ENCODE peak calls at places on chromosome 1, in four cellular contexts. L, I, G and Y are unnamed samples.

GRCh38 chr1:3529099-3529729 is 74.7 kb downstream of the ARHGEF16 start:
- DNase-seq in L (no peak), I (no peak), G (no peak), Y (no peak)

GRCh38 chr1:91885716-91886506 is at the start of gene TGFBR3:
- DNase-seq in L (peak), I (peak), G (peak), Y (peak)

GRCh38 chr1:210222288-210223006 is 10.1 kb upstream of the SERTAD4 start:
- DNase-seq in L (no peak), I (peak), G (no peak), Y (peak)

GRCh38 chr1:114002492-114003290 is 23.4 kb downstream of the OLFML3 start:
- DNase-seq in L (no peak), I (peak), G (no peak), Y (no peak)

GRCh38 chr1:5742801-5743200 is 249.4 kb downstream of the NPHP4 start:
- DNase-seq in L (no peak), I (no peak), G (no peak), Y (no peak)

GRCh38 chr1:154943649-154944421 is 7.3 kb upstream of the PMVK start:
- DNase-seq in L (peak), I (peak), G (peak), Y (peak)

GRCh38 chr1:218209351-218209861 is 75.7 kb upstream of the RRP15 start:
- DNase-seq in L (peak), I (no peak), G (no peak), Y (no peak)

GRCh38 chr1:108038837-108039236 is 73.9 kb upstream of the VAV3 start:
- DNase-seq in L (no peak), I (no peak), G (no peak), Y (no peak)

GRCh38 chr1:85453640-85454194 is 11.2 kb downstream of the DDAH1 start:
- DNase-seq in L (no peak), I (no peak), G (no peak), Y (no peak)

GRCh38 chr1:109784551-109785252 is 21.0 kb upstream of the EPS8L3 start:
- DNase-seq in L (no peak), I (no peak), G (no peak), Y (no peak)

GRCh38 chr1:241611063-241611462 is 29.1 kb downstream of the CHML start:
- DNase-seq in L (peak), I (peak), G (peak), Y (no peak)

GRCh38 chr1:109239047-109239579 is 10.2 kb upstream of the CELSR2 start:
- DNase-seq in L (no peak), I (no peak), G (no peak), Y (no peak)

GRCh38 chr1:93518516-93518915 is 70.6 kb downstream of the FNBP1L start:
- DNase-seq in L (no peak), I (no peak), G (no peak), Y (no peak)

GRCh38 chr1:185409763-185410528 is 92.9 kb upstream of the IVNS1ABP start:
- DNase-seq in L (peak), I (no peak), G (no peak), Y (no peak)

GRCh38 chr1:204102029-204102611 is 29.2 kb downstream of the SOX13 start:
- DNase-seq in L (no peak), I (no peak), G (no peak), Y (no peak)

GRCh38 chr1:6577831-6578525 is 1.8 kb upstream of the ZBTB48 start:
- DNase-seq in L (no peak), I (no peak), G (no peak), Y (no peak)

GRCh38 chr1:175338447-175339135 is 146.0 kb upstream of the KIAA0040 start:
- DNase-seq in L (no peak), I (peak), G (peak), Y (peak)

GRCh38 chr1:72567511-72567910 is 285.2 kb upstream of the NEGR1 start:
- DNase-seq in L (peak), I (no peak), G (peak), Y (no peak)

GRCh38 chr1:90402893-90403849 is 313.9 kb downstream of the BARHL2 start:
- DNase-seq in L (peak), I (peak), G (no peak), Y (peak)

GRCh38 chr1:188128761-188129160 is 1300.0 kb downstream of the PLA2G4A start:
- DNase-seq in L (peak), I (peak), G (peak), Y (no peak)

GRCh38 chr1:116910379-116911165 is 856 bp downstream of the PTGFRN start:
- DNase-seq in L (no peak), I (peak), G (no peak), Y (peak)

GRCh38 chr1:38138498-38139233 is 92.1 kb upstream of the POU3F1 start:
- DNase-seq in L (peak), I (peak), G (no peak), Y (peak)

GRCh38 chr1:35555601-35556477 is 1.4 kb downstream of the KIAA0319L start:
- DNase-seq in L (peak), I (no peak), G (no peak), Y (no peak)
- H3K9ac ChIP-seq in L (no peak), I (peak), G (peak), Y (peak)

GRCh38 chr1:43797926-43798325 is 90.6 kb downstream of the ST3GAL3 start:
- DNase-seq in L (no peak), I (no peak), G (no peak), Y (no peak)

GRCh38 chr1:43801203-43801602 is 93.9 kb downstream of the ST3GAL3 start:
- DNase-seq in L (no peak), I (no peak), G (no peak), Y (no peak)

GRCh38 chr1:43800801-43801200 is 93.5 kb downstream of the ST3GAL3 start:
- DNase-seq in L (no peak), I (no peak), G (no peak), Y (no peak)

GRCh38 chr1:43802356-43802755 is 95.0 kb downstream of the ST3GAL3 start:
- DNase-seq in L (no peak), I (no peak), G (no peak), Y (no peak)

DNA sequence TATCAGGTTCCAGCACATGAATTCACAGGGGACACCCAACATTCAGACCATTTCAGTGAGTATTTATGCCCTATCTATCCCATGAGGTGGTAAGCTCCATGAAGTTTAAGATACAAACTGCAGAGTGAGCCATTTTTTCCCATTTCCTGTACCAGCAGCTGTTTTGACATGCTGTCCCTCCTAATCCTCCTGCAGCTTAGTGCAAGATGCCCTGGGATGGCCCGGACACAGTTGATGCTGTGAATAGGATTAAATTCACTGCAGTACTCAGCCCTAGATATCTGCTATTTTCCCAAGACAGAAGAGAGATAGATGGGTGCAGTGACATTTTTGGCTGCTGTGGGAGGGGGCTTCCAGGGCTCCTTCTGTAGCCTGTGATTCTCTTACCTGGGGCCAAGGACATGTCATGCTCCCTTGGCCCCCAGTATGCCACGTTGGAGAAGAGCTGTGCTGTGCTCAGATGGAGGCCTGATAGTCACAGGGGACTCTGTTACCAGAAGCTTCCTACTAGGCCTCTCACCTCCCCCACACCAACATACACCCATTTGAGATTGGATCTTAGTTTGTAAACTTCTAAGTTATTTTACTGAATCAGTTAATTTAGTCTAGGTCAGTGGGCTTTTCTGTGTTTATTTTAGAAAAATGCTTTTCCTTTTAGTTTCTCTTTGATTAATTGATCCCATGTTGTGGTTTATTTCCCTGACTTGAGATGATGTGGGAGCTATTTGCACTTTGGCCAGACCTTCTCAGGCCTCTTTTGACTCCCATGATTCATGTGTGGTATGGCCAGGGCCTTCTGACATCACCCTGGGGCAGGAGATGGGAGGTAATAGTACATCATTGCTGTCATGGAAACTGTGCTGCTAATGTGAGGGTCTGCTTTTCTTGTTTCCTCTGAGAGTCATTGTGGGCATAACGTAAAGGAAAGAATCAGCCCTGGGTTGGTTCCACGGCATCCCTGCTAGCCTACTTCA is 92.6 kb downstream of the ST3GAL3 start:
- DNase-seq in L (peak), I (no peak), G (no peak), Y (no peak)
- H3K9ac ChIP-seq in L (no peak), I (no peak), G (no peak), Y (no peak)

DNA sequence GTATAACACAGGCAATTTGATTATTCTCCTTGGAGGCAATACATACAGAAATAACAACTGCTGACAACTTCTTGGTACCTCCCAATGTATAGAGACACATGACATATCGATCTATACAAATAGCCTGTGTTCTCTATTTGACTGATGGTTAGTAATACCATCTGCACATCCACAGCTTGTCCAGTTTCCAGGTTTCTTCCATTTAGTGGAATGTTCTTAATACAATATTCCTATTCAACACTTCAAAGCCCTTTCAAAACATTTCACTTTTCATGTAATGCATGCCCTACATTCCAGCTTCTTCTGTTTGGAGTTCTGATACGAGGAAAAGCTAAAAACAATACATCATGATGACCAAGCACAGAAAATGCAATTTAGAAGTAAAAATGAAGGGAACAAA is 37.0 kb upstream of the GORAB start:
- DNase-seq in L (peak), I (no peak), G (no peak), Y (no peak)
- H3K9ac ChIP-seq in L (no peak), I (no peak), G (no peak), Y (no peak)

DNA sequence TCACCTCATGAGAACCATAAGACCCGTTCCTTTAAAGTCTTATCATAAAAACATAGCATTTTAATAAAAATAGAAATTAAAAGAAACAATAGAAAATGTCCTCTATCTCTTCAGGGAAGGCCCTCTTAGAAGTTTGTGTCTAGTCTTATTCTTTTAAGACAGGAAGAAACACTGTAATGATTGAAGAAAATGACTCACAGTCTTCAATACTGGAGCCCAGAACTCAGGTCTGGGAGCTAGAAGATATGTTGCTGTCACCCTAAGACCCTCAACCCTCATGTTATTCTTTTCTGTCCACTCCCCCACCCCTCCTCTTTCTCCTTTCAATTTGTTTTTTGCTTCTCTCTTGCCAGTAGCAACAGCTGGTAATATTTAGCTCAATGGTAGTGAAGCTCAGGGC is 12.1 kb downstream of the DUSP10 start:
- DNase-seq in L (peak), I (no peak), G (no peak), Y (no peak)
- H3K9ac ChIP-seq in L (no peak), I (no peak), G (no peak), Y (no peak)

GRCh38 chr1:115089443-115090340 is at the start of gene TSPAN2:
- DNase-seq in L (peak), I (peak), G (no peak), Y (peak)
- H3K9ac ChIP-seq in L (peak), I (peak), G (no peak), Y (peak)

GRCh38 chr1:29159773-29160172 is 21.9 kb downstream of the SRSF4 start:
- DNase-seq in L (no peak), I (no peak), G (no peak), Y (no peak)

GRCh38 chr1:29156543-29157268 is 25.0 kb downstream of the SRSF4 start:
- DNase-seq in L (peak), I (peak), G (no peak), Y (no peak)

GRCh38 chr1:29152046-29152805 is 28.5 kb upstream of the TMEM200B start:
- DNase-seq in L (no peak), I (no peak), G (no peak), Y (no peak)

GRCh38 chr1:29161977-29162376 is 19.7 kb downstream of the SRSF4 start:
- DNase-seq in L (no peak), I (no peak), G (no peak), Y (no peak)

DNA sequence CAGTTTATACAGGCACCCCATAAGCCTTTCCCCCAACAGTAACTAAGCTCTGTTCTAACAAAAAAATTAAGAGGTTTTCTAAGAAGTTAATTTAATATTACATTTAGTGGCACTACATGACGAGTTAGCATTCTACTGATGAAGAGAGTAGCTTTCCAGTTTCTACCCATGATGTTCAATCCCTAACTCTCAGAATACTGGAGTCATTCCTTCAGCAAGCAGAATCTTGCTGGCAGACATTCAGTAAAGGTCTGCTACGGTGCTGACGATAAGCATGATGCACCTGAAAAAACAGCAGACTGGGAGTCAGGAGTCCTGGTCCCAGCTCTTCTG is 24.5 kb downstream of the SRSF4 start:
- DNase-seq in L (no peak), I (no peak), G (no peak), Y (no peak)
- H3K9ac ChIP-seq in L (no peak), I (no peak), G (no peak), Y (no peak)

GRCh38 chr1:234849824-234850223 is 239.8 kb upstream of the IRF2BP2 start:
- DNase-seq in L (no peak), I (no peak), G (no peak), Y (peak)
- H3K9ac ChIP-seq in L (no peak), I (no peak), G (no peak), Y (peak)

GRCh38 chr1:208933984-208934525 is 649.5 kb upstream of the CAMK1G start:
- DNase-seq in L (no peak), I (no peak), G (no peak), Y (no peak)
- H3K9ac ChIP-seq in L (no peak), I (no peak), G (no peak), Y (no peak)